ENCODE peak calls at places on chromosomes 7 and 10, in nine cellular contexts. E is tibial nerve, X is aorta, M is fibroblast of lung, Q is neural progenitor cell, T is iPS DF 6.9, H is prostate gland, J is lower lobe of right lung, P is A549. W is an unnamed sample.

GRCh38 chr10:29056729-29057128 is 232.1 kb upstream of the LYZL1 start:
- DNase-seq in H (no peak), T (no peak), Q (no peak), X (no peak), E (no peak), J (no peak), P (no peak), M (no peak), W (no peak)

GRCh38 chr10:91901784-91902677 is 7.3 kb downstream of the FGFBP3 start:
- DNase-seq in T (no peak), Q (no peak), E (no peak), H (peak), P (peak), M (peak), J (no peak), X (no peak), W (no peak)

GRCh38 chr10:95273393-95274312 is 17.1 kb downstream of the PDLIM1 start:
- DNase-seq in M (peak), Q (no peak), E (peak), J (no peak), T (no peak), X (no peak), P (peak), H (peak), W (no peak)

GRCh38 chr7:73742338-73742752 is 3.7 kb upstream of the ABHD11 start:
- DNase-seq in Q (peak), M (no peak), P (no peak), J (peak), X (no peak), E (no peak), T (no peak), H (no peak), W (no peak)

GRCh38 chr10:110398419-110399162 is 93.9 kb upstream of the SMNDC1 start:
- DNase-seq in Q (peak), X (peak), E (no peak), P (peak), M (peak), H (peak), T (no peak), J (peak), W (no peak)

GRCh38 chr10:31071232-31071999 is 39.8 kb upstream of the ZNF438 start:
- DNase-seq in Q (no peak), E (peak), P (no peak), M (peak), J (no peak), X (no peak), T (no peak), H (no peak), W (peak)

GRCh38 chr7:6588566-6588965 is 1.3 kb upstream of the INTS15 start:
- DNase-seq in T (no peak), H (no peak), E (no peak), P (no peak), J (no peak), X (no peak), Q (no peak), M (no peak), W (no peak)

GRCh38 chr10:109924100-109924499 is 789 bp upstream of the XPNPEP1 start:
- DNase-seq in Q (no peak), J (no peak), E (no peak), T (no peak), X (no peak), M (no peak), P (no peak), H (no peak), W (no peak)

GRCh38 chr7:98133621-98134266 is 27.1 kb downstream of the LMTK2 start:
- DNase-seq in X (no peak), E (no peak), H (no peak), M (peak), Q (no peak), T (no peak), P (peak), J (no peak), W (no peak)

GRCh38 chr10:101287922-101288638 is 58.8 kb upstream of the LBX1 start:
- DNase-seq in H (no peak), M (peak), E (no peak), P (peak), T (no peak), Q (peak), J (no peak), X (no peak), W (no peak)

GRCh38 chr10:85612833-85613232 is 753.8 kb downstream of the GRID1 start:
- DNase-seq in E (no peak), H (no peak), J (no peak), Q (no peak), T (no peak), P (peak), X (no peak), M (no peak), W (no peak)

GRCh38 chr7:121547341-121548092 is 151.4 kb upstream of the FAM3C start:
- DNase-seq in E (no peak), X (no peak), H (no peak), T (peak), M (peak), Q (peak), P (peak), J (no peak), W (no peak)

GRCh38 chr10:644076-644942 is 45.2 kb downstream of the DIP2C start:
- DNase-seq in J (no peak), P (no peak), M (no peak), Q (no peak), X (no peak), E (no peak), H (no peak), T (no peak), W (no peak)

GRCh38 chr10:641149-642010 is 48.1 kb downstream of the DIP2C start:
- DNase-seq in H (no peak), E (no peak), J (peak), X (no peak), Q (no peak), T (no peak), P (no peak), M (no peak), W (no peak)

GRCh38 chr10:639751-640672 is 49.5 kb downstream of the DIP2C start:
- DNase-seq in P (no peak), X (no peak), J (peak), E (no peak), H (no peak), Q (no peak), M (no peak), T (no peak), W (no peak)

GRCh38 chr10:640673-641045 is 48.8 kb downstream of the DIP2C start:
- DNase-seq in Q (no peak), P (no peak), J (no peak), T (no peak), M (no peak), X (no peak), H (no peak), E (no peak), W (no peak)

GRCh38 chr10:642186-642890 is 47.1 kb downstream of the DIP2C start:
- DNase-seq in M (no peak), J (peak), X (no peak), T (no peak), P (peak), E (no peak), H (no peak), Q (no peak), W (peak)
- H3K27ac ChIP-seq in M (no peak), J (no peak), X (no peak), T (no peak), P (no peak), E (no peak), H (no peak), Q (no peak), W (no peak)

GRCh38 chr7:80184693-80185092 is 50.1 kb downstream of the GNAI1 start:
- DNase-seq in M (no peak), T (no peak), Q (no peak), H (no peak), J (no peak), P (no peak), E (no peak), X (no peak), W (no peak)

GRCh38 chr7:80187279-80187678 is 52.6 kb downstream of the GNAI1 start:
- DNase-seq in E (no peak), X (no peak), H (no peak), M (no peak), J (no peak), T (no peak), P (no peak), Q (no peak), W (no peak)

GRCh38 chr7:80186721-80187120 is 52.1 kb downstream of the GNAI1 start:
- DNase-seq in H (no peak), X (no peak), Q (no peak), E (no peak), T (no peak), P (no peak), M (no peak), J (no peak), W (no peak)

GRCh38 chr7:80183900-80184685 is 49.5 kb downstream of the GNAI1 start:
- DNase-seq in T (no peak), Q (no peak), X (no peak), P (peak), H (no peak), J (no peak), E (no peak), M (peak), W (no peak)

GRCh38 chr7:80185571-80185970 is 50.9 kb downstream of the GNAI1 start:
- DNase-seq in H (no peak), P (no peak), J (no peak), X (no peak), Q (no peak), T (no peak), E (no peak), M (no peak), W (no peak)
- H3K27ac ChIP-seq in H (no peak), P (no peak), J (no peak), X (no peak), Q (no peak), T (no peak), E (no peak), M (no peak), W (no peak)

GRCh38 chr10:24462889-24463552 is 254.1 kb downstream of the KIAA1217 start:
- DNase-seq in J (no peak), T (no peak), M (peak), E (no peak), P (peak), Q (no peak), X (no peak), H (no peak), W (no peak)
- H3K27ac ChIP-seq in J (peak), T (no peak), M (no peak), E (no peak), P (no peak), Q (no peak), X (no peak), H (peak), W (peak)

DNA sequence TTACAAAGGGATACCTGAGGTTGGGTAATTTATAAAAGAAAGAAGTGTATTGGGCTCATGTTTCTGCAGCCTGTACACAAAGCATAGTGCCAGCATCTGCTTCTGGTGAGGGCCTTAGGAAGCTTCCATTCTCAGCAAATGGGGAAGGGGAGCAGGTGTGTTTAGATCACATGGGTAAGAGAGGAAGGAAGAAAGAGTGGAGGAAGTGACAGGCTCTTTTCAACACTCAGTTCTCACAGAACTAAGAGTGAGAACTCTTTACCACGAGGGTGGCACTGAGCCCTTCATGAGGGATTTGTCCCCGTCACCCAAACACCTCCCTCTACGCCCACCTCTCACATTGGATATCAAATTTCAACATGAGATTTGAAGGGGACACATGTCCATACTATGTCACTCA is 506 bp upstream of the FAM170B start:
- DNase-seq in H (no peak), E (no peak), J (no peak), M (no peak), P (no peak), T (no peak), X (no peak), Q (no peak), W (no peak)
- H3K27ac ChIP-seq in H (no peak), E (no peak), J (no peak), M (no peak), P (no peak), T (no peak), X (no peak), Q (no peak), W (no peak)

W was measured in heart left ventricle.